ENCODE peak calls at places on chromosomes 11 and 22, in four cellular contexts. C is activated naive CD4-positive, alpha-beta T cell treated with anti-CD3 and anti-CD28 coated beads, Interleukin-2, amount 50 U/mL, for 16 hours; Z is amniotic stem cell; N is RPMI8226. H is an unnamed sample.

GRCh38 chr11:111344032-111344431 is 35.0 kb downstream of the POU2AF1 start:
- DNase-seq in C (no peak), Z (no peak), N (no peak), H (no peak)

GRCh38 chr11:120013325-120014250 is 124.3 kb downstream of the TRIM29 start:
- DNase-seq in C (no peak), Z (no peak), N (peak), H (no peak)

GRCh38 chr22:39309881-39310714 is 9.3 kb downstream of the RPL3 start:
- DNase-seq in C (no peak), Z (no peak), N (no peak), H (no peak)

GRCh38 chr11:46659908-46660307 is 40.5 kb downstream of the ARHGAP1 start:
- DNase-seq in C (no peak), Z (no peak), N (no peak), H (no peak)

GRCh38 chr11:14956111-14956510 is 16.0 kb downstream of the CALCA start:
- DNase-seq in C (no peak), Z (no peak), N (no peak), H (no peak)

GRCh38 chr11:10605941-10606381 is 37.5 kb upstream of the LYVE1 start:
- DNase-seq in C (no peak), Z (peak), N (peak), H (no peak)

GRCh38 chr11:33065445-33066178 is 26.2 kb downstream of the TCP11L1 start:
- DNase-seq in C (peak), Z (peak), N (peak), H (peak)

GRCh38 chr11:129881570-129882170 is 13.7 kb downstream of the NFRKB start:
- DNase-seq in C (peak), Z (no peak), N (peak), H (no peak)

GRCh38 chr11:122040476-122040875 is 75.5 kb downstream of the BLID start:
- DNase-seq in C (no peak), Z (no peak), N (no peak), H (no peak)

GRCh38 chr22:44575344-44576268 is 77.6 kb upstream of the RTL6 start:
- DNase-seq in C (no peak), Z (no peak), N (peak), H (no peak)

GRCh38 chr11:12433571-12434061 is 56.2 kb downstream of the PARVA start:
- DNase-seq in C (no peak), Z (peak), N (no peak), H (no peak)

GRCh38 chr11:102447193-102447592 is 5.4 kb downstream of the TMEM123 start:
- DNase-seq in C (no peak), Z (no peak), N (no peak), H (no peak)

GRCh38 chr11:6733326-6734030 is 38.3 kb downstream of the OR2AG2 start:
- DNase-seq in C (no peak), Z (no peak), N (no peak), H (no peak)

GRCh38 chr22:39997939-39998726 is 3.4 kb downstream of the FAM83F start:
- DNase-seq in C (no peak), Z (no peak), N (peak), H (no peak)

GRCh38 chr22:46081831-46082210 is 68.5 kb upstream of the PPARA start:
- DNase-seq in C (no peak), Z (no peak), N (no peak), H (no peak)

GRCh38 chr11:2833938-2834892 is 51.4 kb downstream of the CDKN1C start:
- DNase-seq in C (no peak), Z (no peak), N (no peak), H (no peak)

GRCh38 chr22:50627452-50627913 is 469 bp downstream of the ARSA start:
- DNase-seq in C (no peak), Z (no peak), N (peak), H (no peak)

GRCh38 chr11:45486461-45486860 is 179.0 kb downstream of the CHST1 start:
- DNase-seq in C (no peak), Z (no peak), N (no peak), H (no peak)

GRCh38 chr11:1516273-1517067 is 29.9 kb upstream of the MOB2 start:
- DNase-seq in C (no peak), Z (peak), N (no peak), H (no peak)

GRCh38 chr11:45926001-45926401 is 3.5 kb downstream of the LARGE2 start:
- DNase-seq in C (peak), Z (no peak), N (no peak), H (no peak)

GRCh38 chr11:128716661-128717210 is 22.9 kb downstream of the FLI1 start:
- DNase-seq in C (no peak), Z (no peak), N (peak), H (peak)

GRCh38 chr11:69425895-69426544 is 55.4 kb upstream of the LINC01488 start:
- DNase-seq in C (no peak), Z (no peak), N (no peak), H (no peak)

GRCh38 chr22:34812631-34813030 is 253.3 kb upstream of the ISX start:
- DNase-seq in C (no peak), Z (no peak), N (no peak), H (no peak)

GRCh38 chr22:35517207-35517606 is 23.4 kb upstream of the RASD2 start:
- DNase-seq in C (no peak), Z (no peak), N (no peak), H (no peak)

GRCh38 chr11:129625930-129626329 is 189.7 kb upstream of the TMEM45B start:
- DNase-seq in C (no peak), Z (no peak), N (no peak), H (no peak)

GRCh38 chr22:31526275-31526674 is 29.9 kb downstream of the SFI1 start:
- DNase-seq in C (peak), Z (no peak), N (no peak), H (no peak)

GRCh38 chr11:103803062-103803461 is 233.4 kb upstream of the DDI1 start:
- DNase-seq in C (no peak), Z (no peak), N (no peak), H (no peak)

GRCh38 chr11:20631525-20632168 is 32.2 kb downstream of the SLC6A5 start:
- DNase-seq in C (no peak), Z (no peak), N (no peak), H (no peak)

GRCh38 chr11:3195251-3196160 is 23.1 kb downstream of the MRGPRG start:
- DNase-seq in C (no peak), Z (no peak), N (no peak), H (no peak)

GRCh38 chr22:20576445-20576816 is 69.0 kb downstream of the MED15 start:
- DNase-seq in C (no peak), Z (no peak), N (no peak), H (no peak)

GRCh38 chr11:10638285-10638684 is 55.3 kb downstream of the IRAG1 start:
- DNase-seq in C (no peak), Z (peak), N (no peak), H (no peak)

GRCh38 chr11:1760351-1761109 is 3.2 kb downstream of the CTSD start:
- DNase-seq in C (peak), Z (no peak), N (no peak), H (no peak)

GRCh38 chr11:19344661-19345518 is 104.1 kb upstream of the E2F8 start:
- DNase-seq in C (no peak), Z (no peak), N (peak), H (no peak)

GRCh38 chr22:49657275-49657973 is 170.2 kb downstream of the BRD1 start:
- DNase-seq in C (peak), Z (no peak), N (peak), H (no peak)

GRCh38 chr11:96038046-96038445 is 114.1 kb upstream of the MTMR2 start:
- DNase-seq in C (no peak), Z (no peak), N (no peak), H (no peak)

GRCh38 chr11:33444835-33445594 is 187.8 kb downstream of the HIPK3 start:
- DNase-seq in C (no peak), Z (no peak), N (no peak), H (no peak)

GRCh38 chr11:4092031-4092430 is 2.6 kb upstream of the RRM1 start:
- DNase-seq in C (no peak), Z (no peak), N (no peak), H (no peak)

GRCh38 chr11:114379394-114380069 is 20.8 kb downstream of the C11orf71 start:
- DNase-seq in C (no peak), Z (no peak), N (no peak), H (no peak)